ENCODE peak calls at places on chromosomes 16 and 17, in five cellular contexts. M is LoVo; Y is AG08396; K is activated naive CD4-positive, alpha-beta T cell treated with Interleukin-2 at 50 U/mL for 16 hours; J is BE2C. H is an unnamed sample.

GRCh38 chr17:50905460-50905803 is 39.3 kb upstream of the TOB1 start:
- DNase-seq in J (peak), M (no peak), Y (no peak), K (no peak), H (no peak)

GRCh38 chr17:10652984-10653680 is 4.0 kb downstream of the MYH3 start:
- DNase-seq in M (no peak), K (no peak), J (no peak), Y (no peak), H (no peak)

GRCh38 chr17:31679667-31680066 is 179.4 kb downstream of the COPRS start:
- DNase-seq in Y (no peak), J (no peak), M (no peak), K (no peak), H (no peak)

GRCh38 chr17:75892556-75893224 is 4.1 kb downstream of the TRIM65 start:
- DNase-seq in K (no peak), M (no peak), Y (no peak), J (no peak), H (no peak)

GRCh38 chr17:80236911-80237310 is 16.7 kb downstream of the SLC26A11 start:
- DNase-seq in Y (no peak), M (no peak), K (no peak), J (no peak), H (no peak)

GRCh38 chr16:75591001-75591852 is 25.0 kb downstream of the GABARAPL2 start:
- DNase-seq in J (peak), K (no peak), M (no peak), Y (peak), H (no peak)

GRCh38 chr17:78257810-78258322 is 26.4 kb downstream of the TMEM235 start:
- DNase-seq in K (peak), J (peak), M (no peak), Y (no peak), H (no peak)

GRCh38 chr17:76279742-76280287 is 14.7 kb downstream of the UBALD2 start:
- DNase-seq in Y (no peak), M (no peak), K (no peak), J (no peak), H (no peak)

GRCh38 chr16:30637952-30638351 is 12.8 kb upstream of the PRR14 start:
- DNase-seq in M (peak), J (peak), K (no peak), Y (no peak), H (peak)

GRCh38 chr16:82612263-82612662 is 14.5 kb upstream of the CDH13 start:
- DNase-seq in M (no peak), K (no peak), J (no peak), Y (no peak), H (no peak)

GRCh38 chr16:85329999-85330693 is 217.9 kb upstream of the CIBAR2 start:
- DNase-seq in Y (no peak), K (no peak), J (no peak), M (no peak), H (no peak)

GRCh38 chr17:47742319-47743181 is 9.5 kb downstream of the TBX21 start:
- DNase-seq in M (no peak), K (peak), Y (peak), J (peak), H (no peak)

GRCh38 chr17:8442310-8442709 is 6.6 kb downstream of the NDEL1 start:
- DNase-seq in J (no peak), K (no peak), M (no peak), Y (no peak), H (no peak)

GRCh38 chr17:40479754-40480480 is 21.5 kb downstream of the TNS4 start:
- DNase-seq in J (no peak), Y (no peak), M (no peak), K (no peak), H (no peak)

GRCh38 chr16:84598391-84598750 is 19.5 kb downstream of the COTL1 start:
- DNase-seq in J (no peak), M (no peak), K (no peak), Y (no peak), H (no peak)

GRCh38 chr17:8740486-8740885 is 4.2 kb downstream of the CCDC42 start:
- DNase-seq in K (peak), Y (no peak), J (no peak), M (no peak), H (no peak)

GRCh38 chr17:78745407-78746088 is 36.5 kb downstream of the CYTH1 start:
- DNase-seq in M (peak), J (peak), K (peak), Y (no peak), H (no peak)

GRCh38 chr16:2246301-2246885 is 5.0 kb downstream of the ECI1 start:
- DNase-seq in M (no peak), Y (no peak), K (no peak), J (no peak), H (no peak)

GRCh38 chr16:73002836-73003235 is 45.1 kb downstream of the ZFHX3 start:
- DNase-seq in K (no peak), Y (no peak), M (no peak), J (no peak), H (no peak)

GRCh38 chr17:50425682-50426471 is at the start of gene ACSF2:
- DNase-seq in J (peak), M (peak), Y (peak), K (peak), H (peak)

GRCh38 chr17:68455756-68456528 is 1.4 kb downstream of the WIPI1 start:
- DNase-seq in J (no peak), Y (peak), K (no peak), M (peak), H (peak)

GRCh38 chr16:58022601-58023371 is 2.8 kb upstream of the MMP15 start:
- DNase-seq in K (no peak), Y (peak), J (peak), M (no peak), H (peak)

GRCh38 chr16:77690416-77690815 is 31.9 kb upstream of the NUDT7 start:
- DNase-seq in Y (no peak), J (no peak), K (no peak), M (no peak), H (no peak)

GRCh38 chr17:51508048-51508447 is 247.7 kb downstream of the UTP18 start:
- DNase-seq in J (no peak), Y (no peak), K (no peak), M (no peak), H (no peak)

GRCh38 chr16:85812811-85813700 is 13.6 kb downstream of the COX4I1 start:
- DNase-seq in J (no peak), Y (no peak), M (no peak), K (no peak), H (no peak)

GRCh38 chr17:74454197-74455024 is 12.0 kb upstream of the CD300A start:
- DNase-seq in M (no peak), J (peak), K (no peak), Y (peak), H (no peak)

GRCh38 chr17:70251704-70252103 is 82.4 kb downstream of the KCNJ2 start:
- DNase-seq in Y (no peak), J (no peak), M (no peak), K (no peak), H (no peak)

GRCh38 chr17:16924701-16925440 is 47.0 kb downstream of the TNFRSF13B start:
- DNase-seq in M (no peak), Y (no peak), J (no peak), K (peak), H (no peak)

GRCh38 chr16:804193-805048 is 3.9 kb upstream of the GNG13 start:
- DNase-seq in K (no peak), M (no peak), Y (no peak), J (no peak), H (no peak)

GRCh38 chr17:4854181-4854681 is 21.1 kb downstream of the MINK1 start:
- DNase-seq in Y (peak), K (no peak), M (no peak), J (no peak), H (peak)

GRCh38 chr17:7632492-7632894 is 2.6 kb downstream of the SHBG start:
- DNase-seq in K (no peak), Y (peak), J (peak), M (no peak), H (peak)